ENCODE peak calls at places on chromosomes 5 and 9, in nine cellular contexts. One of them, this sample, is unnamed.

GRCh38 chr5:2253063-2253653 is 370.4 kb upstream of the IRX4 start:
- DNase-seq in tibial artery: no peak
- DNase-seq in upper lobe of right lung: no peak
- DNase-seq in DND-41: no peak
- DNase-seq in OCI-LY7: no peak
- DNase-seq in adipocyte: no peak
- DNase-seq in lung: no peak
- DNase-seq in astrocyte: no peak
- DNase-seq in heart right ventricle: no peak
- DNase-seq in this sample: no peak

GRCh38 chr9:138060365-138060764 is 182.8 kb downstream of the CACNA1B start:
- DNase-seq in OCI-LY7: no peak
- DNase-seq in upper lobe of right lung: peak; percentile 38
- DNase-seq in adipocyte: no peak
- DNase-seq in astrocyte: no peak
- DNase-seq in DND-41: no peak
- DNase-seq in lung: no peak
- DNase-seq in tibial artery: no peak
- DNase-seq in heart right ventricle: no peak
- DNase-seq in this sample: no peak

GRCh38 chr5:3594514-3595101 is 1.0 kb upstream of the IRX1 start:
- DNase-seq in lung: peak; percentile 31
- DNase-seq in upper lobe of right lung: no peak
- DNase-seq in DND-41: no peak
- DNase-seq in astrocyte: peak; percentile 49
- DNase-seq in heart right ventricle: no peak
- DNase-seq in adipocyte: no peak
- DNase-seq in OCI-LY7: no peak
- DNase-seq in tibial artery: peak; percentile 13
- DNase-seq in this sample: no peak

GRCh38 chr5:88659529-88660325 is 223.3 kb downstream of the MEF2C start:
- DNase-seq in DND-41: no peak
- DNase-seq in adipocyte: no peak
- DNase-seq in astrocyte: peak; percentile 48
- DNase-seq in OCI-LY7: peak; percentile 69
- DNase-seq in lung: no peak
- DNase-seq in tibial artery: no peak
- DNase-seq in upper lobe of right lung: no peak
- DNase-seq in heart right ventricle: no peak
- DNase-seq in this sample: no peak

GRCh38 chr5:168047669-168048111 is 243.8 kb upstream of the WWC1 start:
- DNase-seq in DND-41: no peak
- DNase-seq in heart right ventricle: peak; percentile 66
- DNase-seq in tibial artery: no peak
- DNase-seq in astrocyte: peak; percentile 39
- DNase-seq in adipocyte: no peak
- DNase-seq in lung: no peak
- DNase-seq in OCI-LY7: no peak
- DNase-seq in upper lobe of right lung: no peak
- DNase-seq in this sample: no peak

GRCh38 chr9:114125614-114126013 is 26.5 kb upstream of the KIF12 start:
- DNase-seq in heart right ventricle: no peak
- DNase-seq in astrocyte: no peak
- DNase-seq in tibial artery: no peak
- DNase-seq in lung: no peak
- DNase-seq in OCI-LY7: no peak
- DNase-seq in upper lobe of right lung: peak; percentile 13
- DNase-seq in DND-41: no peak
- DNase-seq in adipocyte: no peak
- DNase-seq in this sample: no peak

GRCh38 chr9:76926324-76926731 is 20.4 kb upstream of the PRUNE2 start:
- DNase-seq in adipocyte: peak; percentile 80
- DNase-seq in upper lobe of right lung: no peak
- DNase-seq in heart right ventricle: no peak
- DNase-seq in DND-41: no peak
- DNase-seq in lung: no peak
- DNase-seq in astrocyte: peak; percentile 88
- DNase-seq in OCI-LY7: no peak
- DNase-seq in tibial artery: peak; percentile 34
- DNase-seq in this sample: no peak

GRCh38 chr9:28073278-28073677 is 500.0 kb upstream of the C9orf72 start:
- DNase-seq in tibial artery: no peak
- DNase-seq in astrocyte: peak; percentile 3
- DNase-seq in upper lobe of right lung: no peak
- DNase-seq in OCI-LY7: peak; percentile 18
- DNase-seq in DND-41: no peak
- DNase-seq in lung: no peak
- DNase-seq in heart right ventricle: peak; percentile 14
- DNase-seq in adipocyte: peak; percentile 54
- DNase-seq in this sample: no peak

GRCh38 chr5:139905401-139905800 is 109.8 kb downstream of the PSD2 start:
- DNase-seq in astrocyte: no peak
- DNase-seq in DND-41: no peak
- DNase-seq in upper lobe of right lung: peak; percentile 53
- DNase-seq in heart right ventricle: no peak
- DNase-seq in lung: no peak
- DNase-seq in OCI-LY7: no peak
- DNase-seq in adipocyte: no peak
- DNase-seq in tibial artery: no peak
- DNase-seq in this sample: no peak

DNA sequence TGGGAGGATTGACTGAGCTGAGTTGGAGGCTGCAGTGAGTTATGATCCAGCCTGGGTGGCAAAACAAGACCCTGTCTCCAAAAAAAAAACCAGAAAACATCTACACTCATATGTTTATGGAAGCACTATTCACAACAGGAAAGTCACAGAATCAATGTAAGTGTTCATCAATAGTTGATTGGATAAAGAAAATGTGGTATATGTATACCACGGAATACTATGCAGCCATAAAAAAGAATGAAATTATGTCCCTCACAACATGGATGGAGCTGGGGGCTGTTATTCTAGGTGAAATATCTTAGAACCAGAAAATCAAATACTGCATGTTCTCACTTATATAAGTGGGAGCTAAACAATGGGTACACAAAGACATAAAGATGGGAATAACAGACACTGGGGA is 2.8 kb upstream of the SLC25A2 start:
- DNase-seq in OCI-LY7: no peak
- DNase-seq in tibial artery: no peak
- DNase-seq in upper lobe of right lung: no peak
- DNase-seq in heart right ventricle: no peak
- DNase-seq in lung: no peak
- DNase-seq in astrocyte: no peak
- DNase-seq in DND-41: no peak
- DNase-seq in adipocyte: no peak
- DNase-seq in this sample: no peak
- H3K9me3 ChIP-seq in OCI-LY7: peaks cover 7% of the 10 kb centered on the region
- H3K9me3 ChIP-seq in tibial artery: peaks cover 10% of the 10 kb centered on the region
- H3K9me3 ChIP-seq in upper lobe of right lung: peaks cover 43% of the 10 kb centered on the region
- H3K9me3 ChIP-seq in heart right ventricle: peaks cover 13% of the 10 kb centered on the region
- H3K9me3 ChIP-seq in lung: peaks cover 4% of the 10 kb centered on the region
- H3K9me3 ChIP-seq in astrocyte: peaks cover 33% of the 10 kb centered on the region
- H3K9me3 ChIP-seq in DND-41: peaks cover 5% of the 10 kb centered on the region
- H3K9me3 ChIP-seq in adipocyte: peaks cover 68% of the 10 kb centered on the region
- H3K9me3 ChIP-seq in this sample: peaks cover 4% of the 10 kb centered on the region

DNA sequence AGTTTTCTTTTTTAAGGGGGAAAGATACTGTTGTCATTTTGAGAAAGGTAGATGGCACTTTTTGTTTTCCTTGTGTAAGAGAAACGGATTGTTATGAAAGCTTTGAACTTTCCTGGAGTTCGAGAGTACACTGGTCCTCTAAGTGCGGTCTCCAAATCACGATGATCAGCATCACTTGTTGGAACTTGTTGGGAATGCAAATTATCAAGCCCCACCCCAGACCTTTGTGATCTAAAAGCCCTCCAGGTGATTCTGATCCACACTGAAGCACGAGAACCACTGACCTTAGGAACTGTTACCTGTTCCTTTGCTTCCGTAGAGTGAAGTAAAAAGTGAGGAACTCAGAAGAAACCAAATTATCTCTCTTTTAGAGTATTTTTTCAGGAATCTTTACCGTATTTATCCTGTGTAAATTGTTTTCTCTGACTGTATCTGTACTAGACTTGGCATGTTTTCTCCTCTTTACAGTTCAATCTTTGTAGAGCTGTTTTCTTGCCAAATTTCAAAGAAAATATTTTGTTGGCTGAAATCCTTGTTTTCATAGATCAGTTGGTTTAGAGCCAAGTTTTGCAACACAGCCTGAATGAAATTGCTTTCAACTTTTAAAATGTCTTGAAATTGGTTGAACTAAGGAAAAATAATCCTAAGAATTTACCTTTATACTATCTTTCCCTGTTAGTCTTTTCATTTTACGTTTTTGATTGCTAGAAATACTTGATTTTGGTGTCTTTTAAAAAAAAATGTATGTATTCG is 4.0 kb downstream of the MAT2B start:
- DNase-seq in adipocyte: peak; percentile 94
- DNase-seq in tibial artery: no peak
- DNase-seq in astrocyte: peak; percentile 42
- DNase-seq in OCI-LY7: no peak
- DNase-seq in heart right ventricle: no peak
- DNase-seq in DND-41: no peak
- DNase-seq in upper lobe of right lung: no peak
- DNase-seq in lung: peak; percentile 39
- DNase-seq in this sample: no peak
- H3K4me3 ChIP-seq in adipocyte: peak overlapping the region; percentile 95
- H3K4me3 ChIP-seq in tibial artery: peak overlapping the region; percentile 11
- H3K4me3 ChIP-seq in astrocyte: peak overlapping the region; percentile 37
- H3K4me3 ChIP-seq in OCI-LY7: peak overlapping the region; percentile 21
- H3K4me3 ChIP-seq in heart right ventricle: peak overlapping the region; percentile 33
- H3K4me3 ChIP-seq in DND-41: no peak overlapping the region
- H3K4me3 ChIP-seq in upper lobe of right lung: peak overlapping the region; percentile 25
- H3K4me3 ChIP-seq in lung: no peak overlapping the region
- H3K4me3 ChIP-seq in this sample: peak overlapping the region; percentile 46

GRCh38 chr9:8366161-8366926 is 566.8 kb upstream of the DMAC1 start:
- DNase-seq in upper lobe of right lung: no peak
- DNase-seq in astrocyte: peak; percentile 82
- DNase-seq in OCI-LY7: no peak
- DNase-seq in heart right ventricle: no peak
- DNase-seq in DND-41: no peak
- DNase-seq in tibial artery: no peak
- DNase-seq in lung: no peak
- DNase-seq in adipocyte: no peak
- DNase-seq in this sample: no peak
- H3K9me3 ChIP-seq in upper lobe of right lung: no peaks in the 10 kb centered on the region
- H3K9me3 ChIP-seq in astrocyte: no peaks in the 10 kb centered on the region
- H3K9me3 ChIP-seq in OCI-LY7: no peaks in the 10 kb centered on the region
- H3K9me3 ChIP-seq in heart right ventricle: no peaks in the 10 kb centered on the region
- H3K9me3 ChIP-seq in DND-41: no peaks in the 10 kb centered on the region
- H3K9me3 ChIP-seq in tibial artery: no peaks in the 10 kb centered on the region
- H3K9me3 ChIP-seq in lung: no peaks in the 10 kb centered on the region
- H3K9me3 ChIP-seq in adipocyte: no peaks in the 10 kb centered on the region
- H3K9me3 ChIP-seq in this sample: no peaks in the 10 kb centered on the region

DNA sequence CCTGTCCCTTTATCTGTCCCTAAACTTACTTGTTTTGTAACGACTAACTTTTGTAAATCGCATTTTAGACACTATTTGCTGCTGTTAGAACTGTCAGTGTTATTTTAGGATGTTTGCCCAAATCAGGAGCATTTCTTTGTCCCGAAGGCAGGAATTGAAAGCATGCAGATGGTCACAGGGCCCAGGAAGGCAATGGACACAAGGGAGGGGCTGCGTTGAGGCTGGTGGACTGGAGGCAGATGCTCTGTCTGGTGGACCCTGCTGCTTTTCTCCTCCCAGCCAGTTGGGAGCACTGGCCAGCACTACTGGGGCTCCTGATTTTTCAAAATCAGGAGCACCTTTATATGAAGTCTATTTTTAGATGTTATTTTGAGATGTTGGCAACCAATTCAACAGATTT is 31.7 kb downstream of the DOCK2 start:
- DNase-seq in lung: no peak
- DNase-seq in tibial artery: no peak
- DNase-seq in astrocyte: peak; percentile 27
- DNase-seq in heart right ventricle: no peak
- DNase-seq in adipocyte: peak; percentile 46
- DNase-seq in OCI-LY7: no peak
- DNase-seq in upper lobe of right lung: no peak
- DNase-seq in DND-41: no peak
- DNase-seq in this sample: no peak
- H3K4me3 ChIP-seq in lung: no peak overlapping the region
- H3K4me3 ChIP-seq in tibial artery: no peak overlapping the region
- H3K4me3 ChIP-seq in astrocyte: no peak overlapping the region
- H3K4me3 ChIP-seq in heart right ventricle: no peak overlapping the region
- H3K4me3 ChIP-seq in adipocyte: peak overlapping the region; percentile 4
- H3K4me3 ChIP-seq in OCI-LY7: no peak overlapping the region
- H3K4me3 ChIP-seq in upper lobe of right lung: no peak overlapping the region
- H3K4me3 ChIP-seq in DND-41: no peak overlapping the region
- H3K4me3 ChIP-seq in this sample: no peak overlapping the region

GRCh38 chr9:121394292-121394691 is 24.2 kb upstream of the STOM start:
- DNase-seq in adipocyte: no peak
- DNase-seq in heart right ventricle: no peak
- DNase-seq in DND-41: no peak
- DNase-seq in lung: no peak
- DNase-seq in tibial artery: no peak
- DNase-seq in upper lobe of right lung: no peak
- DNase-seq in OCI-LY7: no peak
- DNase-seq in astrocyte: no peak
- DNase-seq in this sample: no peak
- H3K9me3 ChIP-seq in adipocyte: peaks cover 4% of the 10 kb centered on the region
- H3K9me3 ChIP-seq in heart right ventricle: no peaks in the 10 kb centered on the region
- H3K9me3 ChIP-seq in DND-41: no peaks in the 10 kb centered on the region
- H3K9me3 ChIP-seq in lung: no peaks in the 10 kb centered on the region
- H3K9me3 ChIP-seq in tibial artery: no peaks in the 10 kb centered on the region
- H3K9me3 ChIP-seq in upper lobe of right lung: no peaks in the 10 kb centered on the region
- H3K9me3 ChIP-seq in OCI-LY7: no peaks in the 10 kb centered on the region
- H3K9me3 ChIP-seq in astrocyte: peaks cover 4% of the 10 kb centered on the region
- H3K9me3 ChIP-seq in this sample: no peaks in the 10 kb centered on the region

GRCh38 chr9:132590037-132590317 is 7.6 kb downstream of the BARHL1 start:
- DNase-seq in upper lobe of right lung: no peak
- DNase-seq in OCI-LY7: no peak
- DNase-seq in astrocyte: no peak
- DNase-seq in heart right ventricle: no peak
- DNase-seq in adipocyte: no peak
- DNase-seq in tibial artery: no peak
- DNase-seq in lung: no peak
- DNase-seq in DND-41: no peak
- DNase-seq in this sample: no peak

GRCh38 chr9:132589148-132590036 is 7.0 kb downstream of the BARHL1 start:
- DNase-seq in DND-41: no peak
- DNase-seq in upper lobe of right lung: no peak
- DNase-seq in heart right ventricle: no peak
- DNase-seq in OCI-LY7: no peak
- DNase-seq in lung: no peak
- DNase-seq in adipocyte: no peak
- DNase-seq in tibial artery: no peak
- DNase-seq in astrocyte: no peak
- DNase-seq in this sample: no peak

GRCh38 chr9:132588098-132588497 is 5.7 kb downstream of the BARHL1 start:
- DNase-seq in heart right ventricle: no peak
- DNase-seq in astrocyte: no peak
- DNase-seq in upper lobe of right lung: no peak
- DNase-seq in tibial artery: no peak
- DNase-seq in lung: no peak
- DNase-seq in adipocyte: no peak
- DNase-seq in DND-41: no peak
- DNase-seq in OCI-LY7: no peak
- DNase-seq in this sample: no peak

GRCh38 chr9:132587484-132587858 is 5.1 kb downstream of the BARHL1 start:
- DNase-seq in astrocyte: no peak
- DNase-seq in tibial artery: no peak
- DNase-seq in upper lobe of right lung: no peak
- DNase-seq in heart right ventricle: no peak
- DNase-seq in DND-41: no peak
- DNase-seq in OCI-LY7: no peak
- DNase-seq in lung: no peak
- DNase-seq in adipocyte: no peak
- DNase-seq in this sample: no peak

GRCh38 chr9:132588501-132589147 is 6.2 kb downstream of the BARHL1 start:
- DNase-seq in upper lobe of right lung: no peak
- DNase-seq in adipocyte: no peak
- DNase-seq in heart right ventricle: no peak
- DNase-seq in DND-41: no peak
- DNase-seq in lung: no peak
- DNase-seq in astrocyte: no peak
- DNase-seq in tibial artery: no peak
- DNase-seq in OCI-LY7: no peak
- DNase-seq in this sample: no peak
- H3K4me3 ChIP-seq in upper lobe of right lung: no peak overlapping the region
- H3K4me3 ChIP-seq in adipocyte: no peak overlapping the region
- H3K4me3 ChIP-seq in heart right ventricle: no peak overlapping the region
- H3K4me3 ChIP-seq in DND-41: no peak overlapping the region
- H3K4me3 ChIP-seq in lung: no peak overlapping the region
- H3K4me3 ChIP-seq in astrocyte: no peak overlapping the region
- H3K4me3 ChIP-seq in tibial artery: no peak overlapping the region
- H3K4me3 ChIP-seq in OCI-LY7: no peak overlapping the region
- H3K4me3 ChIP-seq in this sample: no peak overlapping the region